ENCODE peak calls at places on chromosome 15, in six cellular contexts. J, Q, Z, U, P and M are unnamed samples.

GRCh38 chr15:71278989-71279756 is 163.9 kb downstream of the THSD4 start:
- DNase-seq in J (peak; percentile 97), Q (no peak), Z (peak; percentile 93), U (peak; percentile 72), P (no peak), M (no peak)

GRCh38 chr15:26624128-26624527 is 148.7 kb downstream of the GABRB3 start:
- DNase-seq in J (no peak), Q (no peak), Z (no peak), U (no peak), P (no peak), M (no peak)

GRCh38 chr15:78604420-78604819 is 16.4 kb downstream of the CHRNA3 start:
- DNase-seq in J (no peak), Q (no peak), Z (no peak), U (no peak), P (no peak), M (no peak)

GRCh38 chr15:92907880-92908279 is 7.8 kb downstream of the CHD2 start:
- DNase-seq in J (peak; percentile 90), Q (no peak), Z (peak; percentile 86), U (no peak), P (no peak), M (no peak)

GRCh38 chr15:51580385-51580784 is 42.2 kb downstream of the DMXL2 start:
- DNase-seq in J (no peak), Q (no peak), Z (peak; percentile 8), U (no peak), P (peak; percentile 48), M (no peak)

GRCh38 chr15:85582076-85582718 is 201.8 kb downstream of the AKAP13 start:
- DNase-seq in J (peak; percentile 24), Q (peak; percentile 34), Z (peak; percentile 80), U (no peak), P (no peak), M (no peak)

GRCh38 chr15:59904450-59904979 is 99.6 kb upstream of the FOXB1 start:
- DNase-seq in J (no peak), Q (no peak), Z (no peak), U (no peak), P (no peak), M (no peak)

GRCh38 chr15:37133619-37134018 is 33.3 kb upstream of the MEIS2 start:
- DNase-seq in J (peak; percentile 61), Q (no peak), Z (peak; percentile 51), U (no peak), P (no peak), M (no peak)

GRCh38 chr15:77821188-77821958 is 188.7 kb upstream of the LINGO1 start:
- DNase-seq in J (peak; percentile 47), Q (no peak), Z (peak; percentile 55), U (peak; percentile 24), P (peak; percentile 75), M (peak; percentile 37)

GRCh38 chr15:58462547-58462946 is 30.8 kb downstream of the LIPC start:
- DNase-seq in J (no peak), Q (no peak), Z (no peak), U (no peak), P (no peak), M (no peak)

GRCh38 chr15:38536201-38536676 is 28.4 kb downstream of the RASGRP1 start:
- DNase-seq in J (peak; percentile 96), Q (no peak), Z (no peak), U (no peak), P (no peak), M (no peak)

GRCh38 chr15:61951949-61952348 is 108.3 kb downstream of the VPS13C start:
- DNase-seq in J (peak; percentile 4), Q (no peak), Z (peak; percentile 30), U (no peak), P (no peak), M (no peak)

GRCh38 chr15:86138798-86139197 is 59.1 kb downstream of the AGBL1 start:
- DNase-seq in J (no peak), Q (no peak), Z (no peak), U (no peak), P (no peak), M (no peak)

GRCh38 chr15:101554115-101554915 is 64.8 kb upstream of the PCSK6 start:
- DNase-seq in J (peak; percentile 34), Q (no peak), Z (no peak), U (no peak), P (no peak), M (no peak)

GRCh38 chr15:52730163-52730562 is 51.0 kb upstream of the ATOSA start:
- DNase-seq in J (peak; percentile 8), Q (peak; percentile 28), Z (peak; percentile 92), U (no peak), P (no peak), M (no peak)

GRCh38 chr15:92624401-92624991 is 31.1 kb downstream of the FAM174B start:
- DNase-seq in J (no peak), Q (no peak), Z (peak; percentile 56), U (no peak), P (no peak), M (no peak)

GRCh38 chr15:51727141-51727897 is 10.1 kb downstream of the LYSMD2 start:
- DNase-seq in J (peak; percentile 60), Q (no peak), Z (no peak), U (peak; percentile 11), P (peak; percentile 61), M (no peak)

GRCh38 chr15:93478922-93479321 is 389.9 kb upstream of the RGMA start:
- DNase-seq in J (no peak), Q (no peak), Z (no peak), U (no peak), P (no peak), M (no peak)

GRCh38 chr15:73866881-73867410 is 6.4 kb upstream of the TBC1D21 start:
- DNase-seq in J (no peak), Q (no peak), Z (no peak), U (no peak), P (peak; percentile 25), M (no peak)

GRCh38 chr15:50862553-50862952 is 45.9 kb upstream of the AP4E1 start:
- DNase-seq in J (no peak), Q (no peak), Z (no peak), U (no peak), P (no peak), M (no peak)

GRCh38 chr15:33580526-33580925 is 269.8 kb downstream of the RYR3 start:
- DNase-seq in J (no peak), Q (no peak), Z (no peak), U (no peak), P (no peak), M (no peak)

GRCh38 chr15:82543155-82543554 is 2.9 kb upstream of the RPS17 start:
- DNase-seq in J (peak; percentile 91), Q (no peak), Z (no peak), U (no peak), P (peak; percentile 11), M (no peak)

GRCh38 chr15:93770788-93771187 is 460.6 kb upstream of the MCTP2 start:
- DNase-seq in J (no peak), Q (no peak), Z (no peak), U (no peak), P (no peak), M (no peak)

GRCh38 chr15:22942306-22942855 is 37.8 kb downstream of the CYFIP1 start:
- DNase-seq in J (no peak), Q (no peak), Z (no peak), U (no peak), P (no peak), M (no peak)

DNA sequence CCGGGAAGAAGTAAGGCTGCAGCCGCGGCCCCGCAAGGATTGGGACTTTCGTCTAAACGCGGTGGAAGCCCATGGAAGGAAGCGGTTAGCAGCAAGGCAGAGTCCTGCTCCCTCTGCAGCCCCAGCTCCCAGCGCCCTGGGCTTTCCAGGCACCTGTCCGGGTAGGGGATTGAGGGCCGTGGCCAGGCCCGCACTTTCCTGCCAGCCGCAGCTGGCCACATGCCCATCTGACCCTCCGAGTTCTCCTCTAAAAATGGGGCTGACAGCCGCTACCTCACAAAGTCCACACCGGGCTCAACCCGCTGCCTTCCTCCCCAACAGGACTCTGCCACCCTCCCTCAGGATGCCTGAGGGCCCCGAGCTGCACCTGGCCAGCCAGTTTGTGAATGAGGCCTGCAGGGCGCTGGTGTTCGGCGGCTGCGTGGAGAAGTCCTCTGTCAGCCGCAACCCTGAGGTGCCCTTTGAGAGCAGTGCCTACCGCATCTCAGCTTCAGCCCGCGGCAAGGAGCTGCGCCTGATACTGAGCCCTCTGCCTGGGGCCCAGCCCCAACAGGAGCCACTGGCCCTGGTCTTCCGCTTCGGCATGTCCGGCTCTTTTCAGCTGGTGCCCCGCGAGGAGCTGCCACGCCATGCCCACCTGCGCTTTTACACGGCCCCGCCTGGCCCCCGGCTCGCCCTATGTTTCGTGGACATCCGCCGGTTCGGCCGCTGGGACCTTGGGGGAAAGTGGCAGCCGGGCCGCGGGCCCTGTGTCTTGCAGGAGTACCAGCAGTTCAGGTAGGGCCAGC is 1.9 kb downstream of the NEIL1 start:
- DNase-seq in J (no peak), Q (no peak), Z (peak; percentile 11), U (no peak), P (no peak), M (no peak)
- TF ChIP-seq POLR2A in J (no peak), Q (no peak), Z (no peak), U (no peak), P (no peak), M (no peak)

GRCh38 chr15:40368701-40369473 is 10.9 kb downstream of the DISP2 start:
- DNase-seq in J (no peak), Q (no peak), Z (no peak), U (no peak), P (no peak), M (no peak)
- H2AFZ ChIP-seq in J (peak overlapping the region; percentile 98), Q (no peak overlapping the region), Z (no peak overlapping the region), U (no peak overlapping the region), P (peak overlapping the region; percentile 100), M (no peak overlapping the region)

GRCh38 chr15:56968821-56969220 is 50.4 kb downstream of the TCF12 start:
- DNase-seq in J (no peak), Q (no peak), Z (no peak), U (peak; percentile 41), P (no peak), M (no peak)
- H3K27ac ChIP-seq in J (no peak overlapping the region), Q (no peak overlapping the region), Z (no peak overlapping the region), U (peak overlapping the region; percentile 24), P (no peak overlapping the region), M (no peak overlapping the region)

GRCh38 chr15:68290715-68291114 is 13.2 kb downstream of the FEM1B start:
- DNase-seq in J (no peak), Q (no peak), Z (no peak), U (no peak), P (no peak), M (no peak)
- TF ChIP-seq POLR2A in J (no peak), Q (no peak), Z (no peak), U (no peak), P (no peak), M (no peak)

GRCh38 chr15:98582900-98583554 is 65.3 kb upstream of the IGF1R start:
- DNase-seq in J (no peak), Q (no peak), Z (no peak), U (no peak), P (no peak), M (no peak)
- H2AFZ ChIP-seq in J (no peak overlapping the region), Q (no peak overlapping the region), Z (no peak overlapping the region), U (no peak overlapping the region), P (no peak overlapping the region), M (no peak overlapping the region)